ENCODE peak calls at places on chromosomes 7 and 10, in five cellular contexts. Z is C1 segment of cervical spinal cord, P is psoas muscle, D is NCI-H1417, R is A673. X is an unnamed sample.

GRCh38 chr7:7821517-7821916 is 103.1 kb upstream of the RPA3 start:
- DNase-seq in Z (no peak), D (peak), P (no peak), R (no peak), X (no peak)

GRCh38 chr10:64023926-64024465 is 502.8 kb downstream of the REEP3 start:
- DNase-seq in R (no peak), P (no peak), Z (no peak), D (no peak), X (no peak)

GRCh38 chr10:68796609-68797008 is 30.7 kb upstream of the STOX1 start:
- DNase-seq in P (no peak), Z (no peak), R (no peak), D (no peak), X (peak)

GRCh38 chr7:150937848-150938561 is 40.1 kb downstream of the KCNH2 start:
- DNase-seq in Z (no peak), P (no peak), R (peak), D (peak), X (no peak)

GRCh38 chr7:70730451-70731110 is 401.4 kb upstream of the GALNT17 start:
- DNase-seq in P (no peak), Z (no peak), D (no peak), R (no peak), X (peak)

GRCh38 chr10:130021373-130021950 is 57.4 kb upstream of the EBF3 start:
- DNase-seq in R (no peak), P (peak), D (no peak), Z (no peak), X (peak)

GRCh38 chr7:130875265-130875741 is 141.3 kb upstream of the KLF14 start:
- DNase-seq in P (no peak), Z (no peak), D (peak), R (no peak), X (no peak)

GRCh38 chr7:84161398-84161797 is 33.2 kb downstream of the SEMA3A start:
- DNase-seq in D (peak), P (no peak), Z (no peak), R (no peak), X (no peak)

GRCh38 chr7:2803342-2803692 is 40.8 kb downstream of the GNA12 start:
- DNase-seq in R (no peak), Z (no peak), P (no peak), D (no peak), X (no peak)

GRCh38 chr7:80659120-80660055 is 20.9 kb downstream of the CD36 start:
- DNase-seq in R (peak), P (no peak), D (peak), Z (no peak), X (no peak)

GRCh38 chr7:6430271-6430940 is 17.3 kb downstream of the DAGLB start:
- DNase-seq in R (peak), D (no peak), P (no peak), Z (no peak), X (no peak)

GRCh38 chr10:101694674-101695403 is at the start of gene FBXW4:
- DNase-seq in Z (peak), R (peak), P (peak), D (peak), X (no peak)

GRCh38 chr7:21507627-21508343 is 35.1 kb upstream of the DNAH11 start:
- DNase-seq in Z (no peak), D (no peak), R (peak), P (peak), X (no peak)

GRCh38 chr7:94908204-94909022 is 1.0 kb downstream of the PPP1R9A start:
- DNase-seq in D (peak), Z (peak), R (peak), P (peak), X (no peak)

GRCh38 chr10:12483996-12484944 is 134.9 kb downstream of the CAMK1D start:
- DNase-seq in Z (no peak), D (peak), P (no peak), R (peak), X (no peak)

GRCh38 chr10:18501198-18501597 is 150.2 kb downstream of the NSUN6 start:
- DNase-seq in P (no peak), Z (no peak), R (no peak), D (no peak), X (no peak)

GRCh38 chr7:95772771-95773581 is 622 bp downstream of the DYNC1I1 start:
- DNase-seq in Z (no peak), R (peak), P (peak), D (peak), X (no peak)

GRCh38 chr7:30656006-30656575 is 26.2 kb downstream of the CRHR2 start:
- DNase-seq in P (no peak), D (no peak), R (no peak), Z (no peak), X (no peak)

GRCh38 chr7:116097365-116098009 is 66.9 kb upstream of the TFEC start:
- DNase-seq in Z (no peak), P (no peak), D (no peak), R (peak), X (peak)

GRCh38 chr7:156764016-156764669 is 123.6 kb downstream of the RNF32 start:
- DNase-seq in Z (peak), P (peak), D (peak), R (peak), X (no peak)

GRCh38 chr10:132149261-132149660 is 37.5 kb upstream of the DPYSL4 start:
- DNase-seq in P (no peak), Z (no peak), D (no peak), R (no peak), X (no peak)

GRCh38 chr10:102565793-102566192 is 62.0 kb downstream of the SUFU start:
- DNase-seq in R (peak), D (no peak), P (no peak), Z (no peak), X (no peak)

GRCh38 chr7:149774237-149775175 is 1.1 kb upstream of the ZNF467 start:
- DNase-seq in R (peak), Z (no peak), D (peak), P (no peak), X (no peak)